ENCODE peak calls at places on chromosomes 2 and 18, in five cellular contexts. F is GM20000, O is IMR-90, W is right lobe of liver, R is pancreas. T is an unnamed sample.

GRCh38 chr2:170113168-170113567 is 64.8 kb upstream of the MYO3B start:
- DNase-seq in R (no peak), O (no peak), F (no peak), W (no peak), T (no peak)

GRCh38 chr2:61732787-61733186 is 121.1 kb downstream of the FAM161A start:
- DNase-seq in W (no peak), R (no peak), O (no peak), F (no peak), T (no peak)

GRCh38 chr2:238573916-238574315 is 147.2 kb downstream of the ASB1 start:
- DNase-seq in W (no peak), R (no peak), F (no peak), O (no peak), T (no peak)

GRCh38 chr2:96537066-96537733 is 648 bp downstream of the ARID5A start:
- DNase-seq in O (peak), W (peak), R (peak), F (peak), T (peak)

GRCh38 chr2:45404807-45405297 is 206.2 kb downstream of the SRBD1 start:
- DNase-seq in O (no peak), F (no peak), R (no peak), W (no peak), T (peak)

GRCh38 chr18:2417861-2418610 is 153.3 kb downstream of the METTL4 start:
- DNase-seq in O (peak), F (no peak), R (no peak), W (no peak), T (no peak)

GRCh38 chr2:221649045-221649444 is 76.9 kb upstream of the EPHA4 start:
- DNase-seq in O (no peak), W (no peak), F (no peak), R (peak), T (peak)

GRCh38 chr2:37295469-37296073 is 29.1 kb downstream of the PRKD3 start:
- DNase-seq in R (no peak), W (no peak), O (no peak), F (no peak), T (no peak)

GRCh38 chr2:150478206-150478974 is 9.1 kb downstream of the RND3 start:
- DNase-seq in R (no peak), F (no peak), W (no peak), O (peak), T (no peak)

GRCh38 chr2:31075936-31076590 is 62.2 kb downstream of the GALNT14 start:
- DNase-seq in W (no peak), F (no peak), R (no peak), O (no peak), T (no peak)

GRCh38 chr18:58180738-58181353 is 136.8 kb downstream of the NEDD4L start:
- DNase-seq in O (peak), W (no peak), F (peak), R (no peak), T (peak)

GRCh38 chr2:84858123-84858522 is 22.8 kb downstream of the TRABD2A start:
- DNase-seq in F (no peak), O (no peak), W (no peak), R (no peak), T (no peak)

GRCh38 chr2:127530245-127531132 is 4.2 kb upstream of the IWS1 start:
- DNase-seq in R (no peak), O (no peak), F (no peak), W (no peak), T (no peak)

GRCh38 chr2:29014331-29014730 is 33.2 kb downstream of the TOGARAM2 start:
- DNase-seq in R (no peak), O (no peak), W (no peak), F (no peak), T (no peak)

GRCh38 chr2:229375241-229375640 is 104.2 kb upstream of the PID1 start:
- DNase-seq in F (no peak), O (no peak), R (no peak), W (no peak), T (peak)

GRCh38 chr2:170846318-170846717 is 29.6 kb downstream of the GAD1 start:
- DNase-seq in F (no peak), O (no peak), R (no peak), W (no peak), T (no peak)

GRCh38 chr18:62060820-62061219 is 126.0 kb downstream of the PIGN start:
- DNase-seq in R (no peak), F (no peak), O (no peak), W (no peak), T (no peak)

GRCh38 chr2:95185973-95186372 is 20.4 kb downstream of the ZNF2 start:
- DNase-seq in R (no peak), W (no peak), O (no peak), F (no peak), T (no peak)

GRCh38 chr2:238165288-238165921 is 6.6 kb downstream of the ERFE start:
- DNase-seq in W (no peak), F (peak), R (no peak), O (no peak), T (no peak)

GRCh38 chr2:63862802-63863201 is 21.1 kb downstream of the UGP2 start:
- DNase-seq in R (no peak), F (no peak), W (no peak), O (peak), T (peak)
- TF ChIP-seq CTCF in R (no peak), F (no peak), W (no peak), O (no peak), T (no peak)

DNA sequence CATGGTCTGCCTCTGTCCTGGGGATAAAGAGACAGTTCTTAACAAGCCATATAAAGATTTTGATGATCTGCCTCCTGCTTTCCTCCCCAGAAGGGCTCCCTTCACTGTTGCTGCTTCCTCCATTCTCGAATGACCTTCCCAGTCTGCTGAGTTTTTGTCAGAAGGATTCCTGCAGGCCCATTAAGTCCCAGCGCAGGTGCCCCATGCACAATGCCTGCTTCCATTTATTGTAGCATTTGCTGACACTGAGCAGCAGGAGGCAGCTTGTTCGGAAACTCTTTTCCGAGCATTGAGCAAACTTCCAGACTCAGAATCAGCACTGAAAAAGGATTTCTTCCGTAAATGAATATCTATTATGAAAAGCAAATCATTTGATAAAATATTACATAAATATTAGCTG is 110.3 kb downstream of the DTNA start:
- DNase-seq in W (no peak), O (no peak), F (no peak), R (no peak), T (no peak)
- TF ChIP-seq CTCF in W (no peak), O (no peak), F (no peak), R (no peak), T (no peak)

GRCh38 chr2:86081724-86082123 is 24.0 kb downstream of the POLR1A start:
- DNase-seq in W (no peak), O (no peak), R (no peak), F (no peak), T (no peak)

GRCh38 chr2:86074811-86075210 is 30.9 kb downstream of the POLR1A start:
- DNase-seq in W (no peak), R (no peak), O (no peak), F (no peak), T (no peak)

GRCh38 chr2:86079981-86080911 is 25.4 kb downstream of the POLR1A start:
- DNase-seq in O (peak), F (peak), W (peak), R (peak), T (peak)

GRCh38 chr2:86082768-86083167 is 22.9 kb downstream of the POLR1A start:
- DNase-seq in O (no peak), W (no peak), F (no peak), R (no peak), T (no peak)

GRCh38 chr2:86078801-86079545 is 26.7 kb downstream of the POLR1A start:
- DNase-seq in W (no peak), F (peak), O (peak), R (no peak), T (peak)
- TF ChIP-seq CTCF in W (peak), F (peak), O (peak), R (peak), T (peak)

GRCh38 chr2:121478996-121479735 is 51.5 kb upstream of the RNU4ATAC start:
- DNase-seq in W (no peak), F (no peak), O (peak), R (no peak), T (no peak)

GRCh38 chr2:121480826-121481225 is 49.9 kb upstream of the RNU4ATAC start:
- DNase-seq in R (no peak), F (no peak), O (peak), W (no peak), T (peak)

GRCh38 chr2:121476714-121477113 is 54.0 kb upstream of the RNU4ATAC start:
- DNase-seq in F (no peak), O (no peak), W (no peak), R (no peak), T (no peak)

GRCh38 chr2:121483021-121483420 is 47.7 kb upstream of the RNU4ATAC start:
- DNase-seq in F (no peak), W (no peak), R (no peak), O (peak), T (peak)

GRCh38 chr2:121479882-121480522 is 50.7 kb upstream of the RNU4ATAC start:
- DNase-seq in W (no peak), R (no peak), F (no peak), O (no peak), T (peak)
- TF ChIP-seq CTCF in W (no peak), R (peak), F (no peak), O (no peak), T (peak)

GRCh38 chr2:53865264-53865663 is 5.5 kb upstream of the GPR75 start:
- DNase-seq in O (no peak), R (no peak), W (no peak), F (no peak), T (no peak)
- TF ChIP-seq CTCF in O (no peak), R (no peak), W (no peak), F (no peak), T (no peak)

GRCh38 chr2:196171248-196171871 is at the start of gene STK17B:
- DNase-seq in W (peak), R (peak), O (peak), F (peak), T (peak)
- TF ChIP-seq CTCF in W (no peak), R (no peak), O (no peak), F (no peak), T (no peak)

T was measured in fibroblast of pulmonary artery.